ENCODE peak calls at places on chromosomes 4 and X, in five cellular contexts. One of them, this sample, is unnamed.

GRCh38 chr4:25769251-25769650 is 93.5 kb downstream of the SEL1L3 start:
- DNase-seq in RWPE1: no peak
- DNase-seq in tibial nerve: no peak
- DNase-seq in left lung: no peak
- DNase-seq in spleen: no peak
- DNase-seq in this sample: no peak

GRCh38 chrX:39677987-39678840 is 419.5 kb downstream of the BCOR start:
- DNase-seq in RWPE1: no peak
- DNase-seq in spleen: no peak
- DNase-seq in left lung: no peak
- DNase-seq in tibial nerve: no peak
- DNase-seq in this sample: no peak

GRCh38 chr4:27716693-27717505 is 856.3 kb downstream of the STIM2 start:
- DNase-seq in left lung: no peak
- DNase-seq in spleen: no peak
- DNase-seq in RWPE1: no peak
- DNase-seq in tibial nerve: no peak
- DNase-seq in this sample: no peak

GRCh38 chr4:82851902-82852750 is 38.8 kb downstream of the SEC31A start:
- DNase-seq in left lung: no peak
- DNase-seq in tibial nerve: no peak
- DNase-seq in spleen: no peak
- DNase-seq in RWPE1: peak
- DNase-seq in this sample: peak

GRCh38 chr4:174120446-174121142 is 162.9 kb downstream of the FBXO8 start:
- DNase-seq in left lung: no peak
- DNase-seq in RWPE1: peak
- DNase-seq in spleen: no peak
- DNase-seq in tibial nerve: peak
- DNase-seq in this sample: peak

GRCh38 chr4:52951016-52951415 is 88.9 kb downstream of the RASL11B start:
- DNase-seq in tibial nerve: no peak
- DNase-seq in spleen: no peak
- DNase-seq in RWPE1: no peak
- DNase-seq in left lung: no peak
- DNase-seq in this sample: no peak

GRCh38 chr4:87896020-87896621 is 63.4 kb downstream of the MEPE start:
- DNase-seq in spleen: no peak
- DNase-seq in RWPE1: peak
- DNase-seq in tibial nerve: peak
- DNase-seq in left lung: peak
- DNase-seq in this sample: peak

GRCh38 chrX:357693-358471 is 28.8 kb downstream of the PPP2R3B start:
- DNase-seq in left lung: no peak
- DNase-seq in tibial nerve: no peak
- DNase-seq in RWPE1: peak
- DNase-seq in spleen: peak
- DNase-seq in this sample: peak

GRCh38 chr4:26039950-26040349 is 125.9 kb downstream of the SMIM20 start:
- DNase-seq in tibial nerve: no peak
- DNase-seq in left lung: no peak
- DNase-seq in spleen: no peak
- DNase-seq in RWPE1: no peak
- DNase-seq in this sample: no peak

GRCh38 chr4:88043586-88044340 is 36.3 kb downstream of the PKD2 start:
- DNase-seq in tibial nerve: no peak
- DNase-seq in left lung: no peak
- DNase-seq in RWPE1: no peak
- DNase-seq in spleen: no peak
- DNase-seq in this sample: no peak

GRCh38 chrX:18406531-18407266 is 18.7 kb upstream of the CDKL5 start:
- DNase-seq in spleen: no peak
- DNase-seq in tibial nerve: no peak
- DNase-seq in RWPE1: no peak
- DNase-seq in left lung: no peak
- DNase-seq in this sample: peak

GRCh38 chr4:81758865-81759264 is 287.2 kb upstream of the RASGEF1B start:
- DNase-seq in spleen: no peak
- DNase-seq in RWPE1: no peak
- DNase-seq in left lung: no peak
- DNase-seq in tibial nerve: no peak
- DNase-seq in this sample: no peak

GRCh38 chrX:30488092-30488491 is 89.5 kb downstream of the TASL start:
- DNase-seq in spleen: no peak
- DNase-seq in RWPE1: peak
- DNase-seq in left lung: no peak
- DNase-seq in tibial nerve: no peak
- DNase-seq in this sample: peak

GRCh38 chrX:117969337-117969736 is 147.3 kb downstream of the KLHL13 start:
- DNase-seq in tibial nerve: no peak
- DNase-seq in spleen: no peak
- DNase-seq in RWPE1: no peak
- DNase-seq in left lung: no peak
- DNase-seq in this sample: no peak

GRCh38 chr4:5218376-5219069 is 167.2 kb downstream of the STK32B start:
- DNase-seq in RWPE1: no peak
- DNase-seq in left lung: no peak
- DNase-seq in spleen: no peak
- DNase-seq in tibial nerve: no peak
- DNase-seq in this sample: no peak

GRCh38 chr4:34138385-34138784 is 2105.9 kb downstream of the ARAP2 start:
- DNase-seq in tibial nerve: no peak
- DNase-seq in spleen: no peak
- DNase-seq in RWPE1: no peak
- DNase-seq in left lung: no peak
- DNase-seq in this sample: no peak

GRCh38 chrX:43836435-43837184 is 45.6 kb downstream of the MAOB start:
- DNase-seq in RWPE1: peak
- DNase-seq in left lung: no peak
- DNase-seq in spleen: no peak
- DNase-seq in tibial nerve: no peak
- DNase-seq in this sample: peak

GRCh38 chr4:111632752-111633151 is 512.5 kb upstream of the FAM241A start:
- DNase-seq in left lung: no peak
- DNase-seq in RWPE1: no peak
- DNase-seq in spleen: no peak
- DNase-seq in tibial nerve: no peak
- DNase-seq in this sample: no peak

GRCh38 chr4:88697113-88697512 is 516 bp downstream of the NAP1L5 start:
- DNase-seq in left lung: no peak
- DNase-seq in spleen: no peak
- DNase-seq in tibial nerve: peak
- DNase-seq in RWPE1: no peak
- DNase-seq in this sample: no peak

GRCh38 chrX:102651968-102652744 is 873 bp downstream of the GPRASP1 start:
- DNase-seq in tibial nerve: peak
- DNase-seq in RWPE1: no peak
- DNase-seq in spleen: no peak
- DNase-seq in left lung: no peak
- DNase-seq in this sample: peak

GRCh38 chrX:151722241-151722846 is 6.5 kb downstream of the FATE1 start:
- DNase-seq in spleen: peak
- DNase-seq in left lung: no peak
- DNase-seq in tibial nerve: no peak
- DNase-seq in RWPE1: no peak
- DNase-seq in this sample: no peak
- TF ChIP-seq CTCF in spleen: no peak
- TF ChIP-seq CTCF in left lung: no peak
- TF ChIP-seq CTCF in tibial nerve: peak
- TF ChIP-seq CTCF in RWPE1: no peak
- TF ChIP-seq CTCF in this sample: no peak

GRCh38 chr4:2535386-2536192 is 858 bp upstream of the FAM193A start:
- DNase-seq in RWPE1: no peak
- DNase-seq in left lung: peak
- DNase-seq in tibial nerve: peak
- DNase-seq in spleen: peak
- DNase-seq in this sample: peak

GRCh38 chr4:2536193-2537010 is at the start of gene FAM193A:
- DNase-seq in tibial nerve: peak
- DNase-seq in left lung: peak
- DNase-seq in RWPE1: peak
- DNase-seq in spleen: peak
- DNase-seq in this sample: peak

GRCh38 chr4:2537011-2537830 is 774 bp downstream of the FAM193A start:
- DNase-seq in spleen: peak
- DNase-seq in left lung: peak
- DNase-seq in RWPE1: peak
- DNase-seq in tibial nerve: no peak
- DNase-seq in this sample: peak

DNA sequence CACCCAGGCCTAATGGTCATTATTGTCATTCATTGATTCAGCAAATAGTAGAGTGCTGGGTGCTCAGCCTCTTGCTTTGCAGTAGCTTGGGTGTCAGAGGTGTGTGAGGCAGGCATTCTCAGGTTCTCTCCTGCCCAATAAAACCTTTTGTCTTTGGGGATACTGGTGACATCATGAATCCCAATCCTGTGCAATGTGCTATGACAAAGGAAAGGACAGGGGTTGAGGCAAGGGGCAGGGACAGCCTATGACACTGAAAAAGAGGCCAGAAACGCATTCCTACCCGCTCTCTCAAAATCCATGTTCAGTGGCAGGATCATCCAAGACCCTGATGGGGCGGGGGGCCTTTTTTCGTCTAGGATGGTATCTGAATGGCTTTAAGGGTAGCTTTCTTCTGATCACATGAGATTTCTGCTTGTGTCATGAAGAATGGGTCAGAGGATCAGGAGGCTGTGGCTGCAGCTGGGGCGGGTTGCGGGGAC is 1.5 kb upstream of the FAM193A start:
- DNase-seq in RWPE1: no peak
- DNase-seq in left lung: no peak
- DNase-seq in tibial nerve: no peak
- DNase-seq in spleen: no peak
- DNase-seq in this sample: no peak
- H3K27ac ChIP-seq in RWPE1: peak
- H3K27ac ChIP-seq in left lung: peak
- H3K27ac ChIP-seq in tibial nerve: peak
- H3K27ac ChIP-seq in spleen: peak
- H3K27ac ChIP-seq in this sample: peak

GRCh38 chrX:68868902-68869800 is 40.3 kb downstream of the EFNB1 start:
- DNase-seq in tibial nerve: no peak
- DNase-seq in spleen: no peak
- DNase-seq in left lung: no peak
- DNase-seq in RWPE1: no peak
- DNase-seq in this sample: no peak
- TF ChIP-seq CTCF in tibial nerve: no peak
- TF ChIP-seq CTCF in spleen: no peak
- TF ChIP-seq CTCF in left lung: no peak
- TF ChIP-seq CTCF in RWPE1: no peak
- TF ChIP-seq CTCF in this sample: no peak

DNA sequence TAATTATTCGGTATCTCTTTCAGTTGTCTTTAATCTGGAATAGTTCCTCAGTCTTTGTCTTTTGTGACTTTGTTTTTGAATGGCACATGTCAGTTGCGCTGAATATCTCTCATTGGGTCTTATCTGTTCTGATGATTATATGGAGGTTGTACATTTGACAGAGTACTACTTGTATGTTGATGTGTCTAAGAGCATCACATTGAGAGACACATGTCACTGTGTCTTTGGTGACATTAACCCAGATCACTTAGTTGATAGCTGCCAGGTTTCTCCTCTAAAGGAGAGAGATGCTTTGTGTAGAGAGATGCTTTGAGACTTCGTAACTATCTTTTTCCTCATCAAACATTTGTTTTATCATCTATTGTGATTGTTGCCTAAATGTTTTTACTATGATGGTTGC is 92.1 kb downstream of the USP9X start:
- DNase-seq in RWPE1: no peak
- DNase-seq in left lung: no peak
- DNase-seq in spleen: no peak
- DNase-seq in tibial nerve: no peak
- DNase-seq in this sample: no peak
- H3K27ac ChIP-seq in RWPE1: no peak
- H3K27ac ChIP-seq in left lung: no peak
- H3K27ac ChIP-seq in spleen: no peak
- H3K27ac ChIP-seq in tibial nerve: no peak
- H3K27ac ChIP-seq in this sample: no peak

GRCh38 chr4:2685541-2685940 is 70.6 kb downstream of the TNIP2 start:
- DNase-seq in tibial nerve: no peak
- DNase-seq in spleen: no peak
- DNase-seq in RWPE1: no peak
- DNase-seq in left lung: no peak
- DNase-seq in this sample: no peak
- TF ChIP-seq CTCF in tibial nerve: no peak
- TF ChIP-seq CTCF in spleen: no peak
- TF ChIP-seq CTCF in RWPE1: no peak
- TF ChIP-seq CTCF in left lung: no peak
- TF ChIP-seq CTCF in this sample: no peak